ENCODE peak calls at places on chromosome 13, in nine cellular contexts. Q is K562, S is lower leg skin, G is adrenal gland, B is ovary, N is heart left ventricle, P is esophagus squamous epithelium, I is tibial nerve, M is body of pancreas. Y is an unnamed sample.

GRCh38 chr13:48072304-48072703 is 22.6 kb downstream of the MED4 start:
- DNase-seq in P (no peak), B (no peak), G (no peak), N (no peak), I (no peak), Q (no peak), S (no peak), M (no peak), Y (no peak)

GRCh38 chr13:110546933-110547332 is 14.6 kb downstream of the RAB20 start:
- DNase-seq in I (peak), G (peak), Q (no peak), B (peak), S (peak), M (peak), N (peak), P (peak), Y (peak)

GRCh38 chr13:98315466-98315865 is 138.4 kb upstream of the RNF113B start:
- DNase-seq in P (no peak), G (no peak), I (no peak), Q (no peak), B (no peak), N (no peak), M (no peak), S (no peak), Y (no peak)

GRCh38 chr13:49134305-49134704 is 85.8 kb upstream of the MLNR start:
- DNase-seq in M (no peak), N (no peak), Q (no peak), G (no peak), I (no peak), P (no peak), S (no peak), B (no peak), Y (no peak)

GRCh38 chr13:78420814-78421213 is 182.5 kb downstream of the POU4F1 start:
- DNase-seq in Q (no peak), B (no peak), I (no peak), M (no peak), N (peak), G (no peak), S (no peak), P (no peak), Y (no peak)

GRCh38 chr13:112444001-112444311 is 67.8 kb downstream of the SPACA7 start:
- DNase-seq in P (no peak), B (peak), G (peak), I (peak), S (no peak), N (peak), M (peak), Q (peak), Y (peak)

GRCh38 chr13:112175162-112176075 is 108.5 kb downstream of the SOX1 start:
- DNase-seq in I (no peak), Q (no peak), S (no peak), M (no peak), G (no peak), B (no peak), N (no peak), P (no peak), Y (no peak)

GRCh38 chr13:83248751-83249150 is 633.5 kb downstream of the SLITRK1 start:
- DNase-seq in I (no peak), B (no peak), Q (no peak), M (no peak), S (no peak), G (no peak), N (no peak), P (no peak), Y (no peak)

GRCh38 chr13:110723598-110723997 is 10.1 kb downstream of the ING1 start:
- DNase-seq in P (no peak), B (no peak), M (no peak), N (no peak), I (no peak), S (no peak), Q (no peak), G (no peak), Y (no peak)

GRCh38 chr13:34020388-34020787 is 202.4 kb downstream of the RFC3 start:
- DNase-seq in B (no peak), M (no peak), Q (no peak), N (no peak), G (no peak), S (no peak), P (no peak), I (no peak), Y (no peak)

GRCh38 chr13:96377835-96378234 is 287.9 kb downstream of the HS6ST3 start:
- DNase-seq in G (no peak), P (no peak), Q (no peak), B (no peak), M (no peak), I (no peak), N (no peak), S (no peak), Y (no peak)

GRCh38 chr13:24865158-24865557 is 101.2 kb downstream of the RNF17 start:
- DNase-seq in I (no peak), M (no peak), Q (no peak), S (no peak), P (no peak), B (no peak), N (no peak), G (no peak), Y (no peak)

GRCh38 chr13:99974939-99975561 is 3.5 kb upstream of the ZIC5 start:
- DNase-seq in I (no peak), Q (no peak), S (no peak), N (no peak), M (no peak), G (no peak), B (no peak), P (no peak), Y (no peak)

GRCh38 chr13:35165205-35165604 is 223.1 kb downstream of the NBEA start:
- DNase-seq in G (no peak), M (no peak), B (no peak), N (no peak), I (no peak), P (no peak), S (no peak), Q (no peak), Y (no peak)

GRCh38 chr13:106617561-106617960 is 49.6 kb upstream of the ARGLU1 start:
- DNase-seq in M (no peak), G (no peak), Q (no peak), I (no peak), P (no peak), S (no peak), B (no peak), N (no peak), Y (peak)

GRCh38 chr13:100197116-100197515 is 108.2 kb downstream of the PCCA start:
- DNase-seq in P (no peak), B (no peak), M (no peak), S (no peak), Q (no peak), I (no peak), N (no peak), G (no peak), Y (no peak)

GRCh38 chr13:76992548-76993001 is 694 bp downstream of the CLN5 start:
- DNase-seq in I (peak), S (peak), N (peak), B (peak), P (no peak), G (peak), M (peak), Q (no peak), Y (no peak)

GRCh38 chr13:75250526-75251183 is 231.3 kb downstream of the TBC1D4 start:
- DNase-seq in M (no peak), Q (no peak), G (no peak), N (no peak), B (no peak), S (no peak), P (no peak), I (no peak), Y (peak)

GRCh38 chr13:41825691-41826090 is 135.2 kb downstream of the VWA8 start:
- DNase-seq in S (no peak), N (no peak), P (no peak), B (no peak), M (no peak), G (no peak), I (no peak), Q (no peak), Y (no peak)

DNA sequence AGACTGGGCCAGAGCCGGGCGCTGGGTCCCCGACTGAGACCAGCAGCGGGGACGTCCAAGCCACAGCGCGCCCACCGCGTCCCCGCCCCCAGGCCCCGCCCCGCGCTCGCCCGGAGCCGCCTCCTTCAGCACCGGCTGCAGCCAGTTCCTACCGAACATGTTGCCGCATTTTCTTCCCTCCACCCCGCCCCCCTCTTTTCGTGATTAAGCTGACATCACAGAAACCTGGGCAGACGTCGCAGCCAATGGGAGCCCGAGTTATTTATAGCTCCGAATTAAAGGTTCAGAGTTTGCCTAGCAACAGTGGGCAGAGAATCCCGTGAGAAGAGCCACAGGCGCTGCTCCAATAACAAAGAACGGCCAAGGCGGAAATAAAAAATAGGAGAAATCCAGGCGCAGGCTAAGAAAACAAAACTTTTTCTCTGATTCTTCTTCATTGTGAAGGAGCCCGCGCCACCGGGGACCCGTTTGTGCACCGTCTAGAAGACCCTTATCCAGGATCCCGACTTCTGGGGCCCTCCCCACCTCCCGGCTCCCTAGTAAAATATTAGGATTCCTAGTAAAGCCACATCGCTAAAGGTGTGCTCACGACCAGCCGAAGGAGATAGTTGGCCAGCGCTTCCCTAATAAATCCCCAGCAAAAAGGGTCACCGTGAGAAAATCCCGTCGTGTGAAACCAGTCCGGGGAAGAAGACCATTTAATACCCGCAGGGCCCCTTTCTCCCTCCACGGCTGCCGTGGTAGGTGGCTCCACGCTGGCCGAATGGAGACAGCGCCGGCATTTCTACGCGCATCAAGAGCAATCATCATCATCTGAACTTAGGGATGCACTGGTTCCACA is 61.7 kb downstream of the SERP2 start:
- DNase-seq in G (peak), Q (peak), M (peak), S (peak), B (peak), P (peak), I (peak), N (peak), Y (peak)
- TF ChIP-seq POLR2A in G (peak), Q (peak), M (peak), S (no peak), B (peak), P (peak), I (peak), N (peak), Y (peak)

GRCh38 chr13:102236341-102236740 is 165.5 kb downstream of the FGF14 start:
- DNase-seq in B (no peak), P (no peak), G (no peak), Q (no peak), I (no peak), M (no peak), N (no peak), S (no peak), Y (no peak)
- TF ChIP-seq POLR2A in B (no peak), P (no peak), G (no peak), Q (no peak), I (no peak), M (no peak), N (no peak), S (no peak), Y (no peak)

DNA sequence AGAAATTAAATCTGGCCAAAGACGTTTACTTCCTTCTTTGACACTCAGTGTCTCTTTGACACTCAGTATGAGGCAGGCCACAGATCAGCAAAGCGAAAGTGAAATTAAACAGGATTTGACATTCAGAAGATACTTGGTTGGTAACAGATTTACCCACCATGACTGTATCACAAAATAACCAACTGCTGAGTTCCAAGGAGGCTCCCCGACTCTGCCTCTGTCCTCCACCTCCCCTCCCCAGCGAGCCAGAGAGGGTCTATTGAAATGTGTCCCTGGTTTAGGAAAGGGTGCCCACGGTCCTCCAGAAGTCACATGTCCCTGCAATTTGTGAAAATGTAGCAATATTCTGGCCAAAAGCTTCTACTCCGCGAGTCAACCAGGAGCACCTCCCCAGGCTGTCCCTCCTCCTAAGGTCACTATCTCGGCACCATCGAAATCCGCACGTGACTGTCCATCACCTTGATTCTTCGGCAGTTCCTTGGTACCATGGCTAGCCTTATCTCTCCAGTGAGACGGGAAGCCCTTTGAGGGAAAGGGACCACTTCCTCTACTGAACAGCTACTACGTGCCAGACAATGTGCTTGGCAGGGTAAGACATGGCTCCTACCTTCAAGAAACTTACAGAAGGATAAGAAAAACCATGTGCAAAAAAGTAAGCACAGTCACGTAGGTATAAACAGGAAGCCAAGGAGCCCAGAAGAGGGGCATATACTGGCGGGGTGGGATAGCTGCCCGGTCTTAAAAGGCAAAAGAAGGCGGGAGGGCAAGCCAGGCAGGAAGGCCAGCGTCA is 1.5 kb downstream of the N4BP2L1 start:
- DNase-seq in S (no peak), G (peak), I (peak), P (no peak), N (no peak), Q (no peak), B (no peak), M (peak), Y (no peak)
- TF ChIP-seq POLR2A in S (no peak), G (no peak), I (no peak), P (no peak), N (no peak), Q (no peak), B (no peak), M (no peak), Y (no peak)

DNA sequence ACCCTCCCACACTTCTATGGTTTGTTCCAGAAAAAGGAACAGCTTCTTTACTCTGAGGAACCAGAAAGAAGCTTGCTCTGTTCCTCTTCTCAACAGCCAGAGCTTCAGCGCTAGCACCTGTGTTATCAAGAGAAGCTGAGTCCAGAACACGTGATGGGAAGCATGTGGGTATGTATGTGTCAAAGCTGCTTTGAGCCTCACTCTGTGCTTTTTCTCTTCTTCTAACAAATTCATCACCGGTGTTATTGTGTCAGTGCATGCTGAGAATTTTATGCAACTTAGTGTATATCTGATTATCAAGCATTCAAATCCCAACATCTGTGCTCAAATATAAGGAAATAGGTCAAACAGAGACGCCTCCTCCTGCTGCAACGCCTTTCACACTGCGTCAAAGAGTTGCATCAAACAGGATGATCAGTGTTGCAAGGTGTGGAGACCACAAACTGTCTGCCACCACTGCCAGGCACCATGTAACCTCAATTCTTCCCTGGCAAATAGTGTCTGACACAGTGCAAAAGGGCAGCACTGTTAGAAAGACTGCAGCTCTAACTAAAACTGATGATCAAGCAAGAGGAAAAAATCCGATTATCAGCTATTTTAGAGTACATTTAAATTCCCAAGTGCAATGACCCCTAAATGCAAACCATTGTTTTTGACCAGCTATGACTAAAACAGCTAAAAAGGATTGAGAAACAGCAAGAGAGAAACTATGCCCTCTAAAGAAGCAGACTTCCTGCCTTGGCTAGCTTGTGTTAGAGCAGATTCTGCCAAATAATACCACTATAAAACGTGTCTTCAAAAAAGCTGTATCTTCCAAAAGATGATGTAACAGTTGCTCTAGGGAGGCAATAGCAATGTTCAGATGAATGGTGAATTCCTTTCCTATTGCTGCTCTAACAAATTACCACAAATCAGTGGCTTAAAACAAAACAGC is 84.1 kb downstream of the LRRC63 start:
- DNase-seq in G (peak), M (peak), I (peak), N (peak), P (no peak), B (no peak), S (peak), Q (no peak), Y (no peak)
- TF ChIP-seq POLR2A in G (no peak), M (no peak), I (no peak), N (no peak), P (no peak), B (no peak), S (no peak), Q (no peak), Y (no peak)

DNA sequence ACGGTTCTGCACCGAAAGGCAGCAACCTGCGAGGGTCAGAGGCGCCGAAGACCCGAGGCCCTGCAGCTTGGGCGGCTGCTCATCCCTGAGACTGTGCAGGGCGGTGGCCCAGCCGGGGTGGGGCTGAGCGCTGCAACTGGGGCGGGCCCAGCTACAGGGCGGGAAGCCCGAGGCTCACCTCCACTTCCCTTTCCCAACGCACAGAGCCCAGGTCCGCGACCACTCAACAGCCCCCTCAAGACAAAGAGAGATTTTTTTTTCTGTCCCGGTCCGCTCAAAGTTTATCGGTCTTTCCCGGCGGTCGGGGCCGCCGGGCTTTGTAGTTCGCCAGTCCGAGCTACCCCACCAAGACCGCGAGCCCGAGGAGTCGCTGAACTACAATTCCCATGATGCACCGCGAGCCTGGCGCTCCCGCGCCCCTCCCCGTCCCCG is 573 bp downstream of the KATNAL1 start:
- DNase-seq in M (peak), B (peak), G (peak), I (peak), P (peak), Q (peak), N (peak), S (peak), Y (peak)
- TF ChIP-seq POLR2A in M (no peak), B (no peak), G (no peak), I (no peak), P (no peak), Q (no peak), N (no peak), S (no peak), Y (peak)

GRCh38 chr13:74062933-74063332 is 71.3 kb downstream of the KLF12 start:
- DNase-seq in P (no peak), M (peak), Q (no peak), I (peak), S (no peak), N (peak), G (peak), B (peak), Y (no peak)
- TF ChIP-seq POLR2A in P (no peak), M (no peak), Q (no peak), I (no peak), S (no peak), N (no peak), G (no peak), B (no peak), Y (no peak)

Y was measured in H54.